ENCODE peak calls at places on chromosomes 16 and 17, in six cellular contexts. M is Panc1, P is psoas muscle, F is cardiac muscle cell, Z is IMR-90, U is ascending aorta. S is an unnamed sample. For H3K27me3, the result is how much of the 10 kb centered on the place peaks cover.

GRCh38 chr16:1427473-1428461 is 3.1 kb upstream of the PERCC1 start:
- DNase-seq in M (no peak), P (no peak), Z (no peak), U (no peak), F (no peak), S (peak)

GRCh38 chr17:19376799-19377198 is 1.5 kb upstream of the MAPK7 start:
- DNase-seq in Z (no peak), F (no peak), M (no peak), P (no peak), U (no peak), S (no peak)

GRCh38 chr17:31877341-31877740 is 18.3 kb upstream of the COPRS start:
- DNase-seq in U (peak), M (no peak), F (no peak), Z (no peak), P (no peak), S (no peak)

GRCh38 chr17:45129426-45129939 is 2.8 kb downstream of the PLCD3 start:
- DNase-seq in P (peak), Z (no peak), U (peak), F (peak), M (no peak), S (no peak)

GRCh38 chr17:30905742-30906100 is 317 bp downstream of the TEFM start:
- DNase-seq in P (no peak), Z (no peak), F (peak), M (no peak), U (no peak), S (no peak)

GRCh38 chr16:24253192-24253591 is 2.9 kb upstream of the CACNG3 start:
- DNase-seq in U (no peak), F (peak), M (peak), Z (peak), P (no peak), S (peak)

GRCh38 chr16:15443753-15444152 is 9.4 kb downstream of the BMERB1 start:
- DNase-seq in U (no peak), M (no peak), Z (no peak), P (no peak), F (no peak), S (no peak)

GRCh38 chr16:9092963-9093477 is 1.6 kb downstream of the HAPSTR1 start:
- DNase-seq in U (no peak), M (no peak), P (peak), F (peak), Z (no peak), S (peak)

GRCh38 chr16:84144301-84144858 is 597 bp downstream of the HSDL1 start:
- DNase-seq in Z (peak), F (peak), P (no peak), M (no peak), U (no peak), S (peak)

GRCh38 chr16:55386534-55387296 is 62.7 kb downstream of the IRX6 start:
- DNase-seq in F (no peak), P (no peak), Z (no peak), U (no peak), M (no peak), S (no peak)

DNA sequence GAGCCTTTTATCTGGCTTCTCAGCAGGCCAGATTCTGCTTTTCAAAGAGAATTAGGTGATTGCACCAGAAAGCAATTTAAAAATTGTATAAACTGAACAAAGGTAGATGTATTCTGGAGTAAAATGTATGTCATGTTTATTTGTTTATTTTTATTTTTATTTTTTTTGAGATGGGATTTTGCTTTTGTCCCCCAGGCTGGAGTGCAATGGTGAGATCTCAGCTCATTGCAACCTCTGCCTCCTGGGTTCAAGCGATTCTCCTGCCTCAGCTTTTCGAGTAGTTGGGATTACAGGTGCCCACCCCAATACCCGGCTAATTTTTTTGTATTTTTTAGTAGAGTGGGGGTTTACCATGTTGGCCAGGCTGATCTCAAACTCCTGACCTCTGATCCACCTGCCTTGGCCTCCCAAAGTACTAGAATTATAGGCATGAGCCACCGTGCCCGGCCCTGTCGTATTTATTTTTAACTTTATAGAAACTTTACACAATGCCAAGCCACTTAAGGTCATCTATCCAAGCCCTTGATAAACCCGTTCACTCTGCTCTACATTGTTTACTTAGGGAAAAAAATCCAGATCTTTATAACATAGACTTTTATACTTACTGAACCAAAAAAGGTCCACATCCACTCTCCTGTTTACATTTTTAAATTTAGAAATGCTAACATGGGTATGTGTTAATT is 22.7 kb upstream of the GOT2 start:
- DNase-seq in F (no peak), M (no peak), Z (no peak), P (no peak), U (no peak), S (no peak)
- TF ChIP-seq CTCF in F (no peak), M (peak), Z (no peak), P (no peak), U (no peak), S (no peak)

DNA sequence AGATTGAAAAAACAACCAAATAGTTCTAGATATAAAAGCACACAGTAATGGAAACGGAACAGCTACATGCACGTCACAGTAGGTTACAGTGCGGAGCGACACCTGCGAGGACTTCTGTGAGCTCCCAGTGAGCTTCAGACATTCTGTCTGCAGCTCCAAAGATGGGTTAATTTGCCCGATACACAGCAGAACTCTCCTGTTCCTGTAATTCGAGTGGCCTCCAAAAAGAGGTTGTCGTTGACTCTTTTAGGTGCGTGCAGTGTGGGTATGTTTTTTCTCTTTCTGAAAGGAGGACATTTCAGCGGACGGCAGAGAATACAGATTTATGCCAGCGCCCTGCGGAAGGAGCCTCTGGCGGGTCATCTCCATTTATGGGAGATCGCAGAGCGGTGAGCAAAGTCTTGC is 2.9 kb downstream of the OR1F1 start:
- DNase-seq in P (no peak), U (no peak), M (peak), F (peak), Z (no peak), S (no peak)
- H3K27me3 ChIP-seq in P (half or more), U (under half), M (under half), F (half or more), Z (under half), S (under half)

GRCh38 chr17:55728833-55729232 is 6.2 kb upstream of the TMEM100 start:
- DNase-seq in P (no peak), F (no peak), M (no peak), Z (no peak), U (no peak), S (no peak)
- H3K27ac ChIP-seq in P (peak), F (no peak), M (no peak), Z (no peak), U (peak), S (no peak)

GRCh38 chr17:41695954-41696720 is 7.5 kb downstream of the EIF1 start:
- DNase-seq in M (no peak), F (peak), P (no peak), Z (peak), U (no peak), S (peak)

GRCh38 chr17:41691031-41691777 is 2.5 kb downstream of the EIF1 start:
- DNase-seq in M (no peak), F (no peak), P (no peak), U (no peak), Z (peak), S (no peak)

GRCh38 chr17:41695134-41695661 is 6.5 kb downstream of the EIF1 start:
- DNase-seq in F (no peak), P (no peak), Z (peak), M (no peak), U (no peak), S (no peak)

GRCh38 chr17:41690497-41690896 is 1.8 kb downstream of the EIF1 start:
- DNase-seq in M (no peak), P (no peak), Z (no peak), U (no peak), F (no peak), S (no peak)

GRCh38 chr17:41692722-41693521 is 4.2 kb downstream of the EIF1 start:
- DNase-seq in M (no peak), F (no peak), Z (peak), U (no peak), P (no peak), S (no peak)
- TF ChIP-seq CTCF in M (no peak), F (no peak), Z (no peak), U (no peak), P (no peak), S (no peak)

DNA sequence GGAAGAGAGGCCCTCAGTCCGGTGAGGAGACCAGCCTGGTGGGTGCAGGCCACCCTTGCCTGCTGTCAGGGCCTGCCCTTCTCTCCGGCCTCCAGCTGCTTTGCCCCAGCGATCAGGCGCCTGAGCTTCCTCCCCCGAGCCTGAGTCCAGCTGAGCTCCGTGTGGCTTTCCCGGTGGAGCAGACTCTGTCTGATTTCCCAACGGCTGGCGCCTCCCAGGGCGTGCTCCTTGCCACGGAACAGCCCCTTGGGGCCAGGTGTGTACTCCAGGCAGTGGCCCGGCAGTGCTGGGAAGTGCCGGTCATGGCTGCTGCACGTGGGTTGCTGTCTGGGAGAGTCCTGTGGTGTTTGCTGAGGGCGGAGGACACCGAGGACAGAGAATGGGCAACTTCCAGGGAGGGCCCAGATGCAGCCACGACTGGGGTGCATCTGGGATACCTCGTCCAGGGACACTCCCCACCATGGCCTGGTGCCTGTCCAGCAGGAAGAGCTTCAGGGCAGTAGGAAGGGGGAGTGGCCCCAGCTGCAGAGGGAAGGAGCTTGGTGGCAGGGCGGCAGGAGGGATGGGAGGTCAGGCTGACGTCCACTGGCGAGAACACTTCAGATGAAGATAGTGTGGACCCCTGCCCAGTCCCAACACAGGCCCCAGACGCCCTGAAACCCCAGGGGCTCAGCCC is 22.5 kb downstream of the METRNL start:
- DNase-seq in P (no peak), U (no peak), M (no peak), Z (no peak), F (no peak), S (peak)
- H3K27me3 ChIP-seq in P (under half), U (under half), M (under half), Z (under half), F (under half), S (under half)

GRCh38 chr17:75433223-75433622 is 23.2 kb upstream of the TMEM94 start:
- DNase-seq in P (no peak), M (no peak), Z (no peak), U (no peak), F (no peak), S (no peak)

GRCh38 chr17:75428775-75429469 is 23.4 kb upstream of the GRB2 start:
- DNase-seq in P (no peak), F (no peak), U (peak), M (no peak), Z (peak), S (no peak)

GRCh38 chr17:75430159-75430748 is 24.8 kb upstream of the GRB2 start:
- DNase-seq in P (no peak), U (no peak), M (no peak), F (peak), Z (peak), S (no peak)
- H3K27ac ChIP-seq in P (peak), U (peak), M (peak), F (peak), Z (peak), S (no peak)

DNA sequence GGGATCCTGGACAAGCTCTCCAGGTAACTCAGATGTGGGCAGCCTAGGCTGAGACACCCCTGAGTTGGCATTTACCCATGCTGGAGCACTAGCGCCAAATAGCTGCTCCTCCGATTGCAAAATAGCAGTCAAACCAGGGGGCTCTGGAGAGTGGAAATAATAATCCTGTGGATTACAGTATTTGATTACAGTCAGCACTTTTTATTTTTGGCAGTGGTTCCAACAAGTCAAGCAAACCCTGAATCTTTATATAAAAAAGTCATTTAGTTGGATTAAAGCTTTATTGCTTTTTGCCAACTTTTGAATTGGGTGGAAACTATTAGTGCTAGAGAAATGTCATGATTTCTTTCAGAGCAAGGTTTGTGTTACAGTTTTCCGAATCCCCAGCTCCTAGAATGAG is 99.2 kb upstream of the FAM20A start:
- DNase-seq in Z (no peak), M (no peak), U (no peak), F (no peak), P (no peak), S (no peak)
- TF ChIP-seq CTCF in Z (no peak), M (no peak), U (no peak), F (no peak), P (no peak), S (no peak)

DNA sequence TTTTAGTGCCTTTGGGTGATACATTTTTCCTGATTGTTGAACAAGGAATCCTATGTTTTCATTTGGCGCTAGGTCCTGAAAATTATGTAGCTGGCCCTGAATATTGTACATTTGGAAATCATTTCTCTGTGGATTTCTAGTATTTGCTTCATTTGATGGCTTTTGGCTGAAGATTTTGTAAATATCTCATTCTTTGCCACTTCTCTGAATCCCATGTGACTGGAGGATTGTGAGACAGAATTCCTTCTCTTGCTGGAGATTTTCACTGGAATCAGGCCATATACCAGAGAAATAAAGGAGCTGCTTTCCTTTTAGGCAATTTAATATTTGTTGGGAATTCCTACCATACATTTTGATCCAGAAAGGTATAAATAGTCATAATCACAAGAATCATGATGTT is 8.6 kb downstream of the KRT28 start:
- DNase-seq in P (no peak), U (no peak), M (no peak), F (no peak), Z (no peak), S (no peak)
- H3K27me3 ChIP-seq in P (under half), U (under half), M (under half), F (under half), Z (under half), S (under half)

DNA sequence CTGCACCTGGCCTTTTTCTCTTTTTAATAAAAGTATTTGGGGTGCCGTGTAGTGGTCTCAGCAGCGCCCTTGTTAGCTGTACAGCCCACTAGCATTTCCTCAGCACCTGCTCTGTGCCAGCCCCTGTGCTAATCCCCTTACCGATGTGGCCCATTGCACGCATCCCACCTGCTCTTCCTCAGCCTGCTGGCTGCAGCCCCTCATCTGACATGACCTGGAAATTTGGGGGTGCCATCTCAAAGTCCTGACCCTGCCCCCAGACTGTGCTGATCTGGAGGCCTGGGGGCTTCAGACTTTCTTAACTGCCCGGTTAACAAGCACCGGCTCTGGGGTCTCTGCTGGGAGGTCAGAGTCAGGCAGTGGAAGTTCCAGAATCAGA is 10.4 kb downstream of the GPRC5C start:
- DNase-seq in M (no peak), Z (no peak), F (no peak), P (peak), U (no peak), S (no peak)
- H3K27ac ChIP-seq in M (no peak), Z (no peak), F (peak), P (peak), U (peak), S (peak)